ENCODE peak calls at places on chromosomes 11 and 22, in seven cellular contexts. U is mesendoderm; N is CD4-positive, alpha-beta T cell; Q is IMR-90; H is fibroblast of lung; O is psoas muscle; V is hepatocyte. S is an unnamed sample.

GRCh38 chr11:114366331-114367243 is 33.7 kb downstream of the C11orf71 start:
- DNase-seq in N (no peak), U (peak), V (no peak), H (peak), O (no peak), Q (peak), S (no peak)

GRCh38 chr11:110424775-110425444 is 4.8 kb upstream of the FDX1 start:
- DNase-seq in O (no peak), U (no peak), Q (no peak), N (no peak), H (no peak), V (no peak), S (no peak)

GRCh38 chr11:78200553-78200952 is 11.8 kb downstream of the USP35 start:
- DNase-seq in V (no peak), N (no peak), O (no peak), H (no peak), U (no peak), Q (no peak), S (no peak)

GRCh38 chr11:33620423-33621120 is 80.1 kb downstream of the C11orf91 start:
- DNase-seq in U (no peak), N (no peak), O (no peak), H (peak), Q (peak), V (no peak), S (no peak)

GRCh38 chr11:126307706-126308105 is 3.8 kb downstream of the DCPS start:
- DNase-seq in O (no peak), Q (peak), V (peak), H (peak), U (peak), N (no peak), S (no peak)

GRCh38 chr11:46293616-46294015 is 16.2 kb downstream of the CREB3L1 start:
- DNase-seq in U (no peak), Q (peak), V (peak), O (no peak), H (peak), N (no peak), S (no peak)

GRCh38 chr11:19559746-19560145 is 152.9 kb upstream of the NAV2 start:
- DNase-seq in H (no peak), U (peak), O (no peak), V (no peak), N (no peak), Q (no peak), S (no peak)

GRCh38 chr22:45511847-45512261 is 9.2 kb downstream of the FBLN1 start:
- DNase-seq in O (peak), U (no peak), Q (peak), N (no peak), H (peak), V (peak), S (no peak)

GRCh38 chr22:49774046-49774445 is 53.6 kb downstream of the BRD1 start:
- DNase-seq in N (no peak), O (peak), V (no peak), U (no peak), Q (no peak), H (no peak), S (no peak)

GRCh38 chr11:15663778-15664218 is 549.1 kb downstream of the INSC start:
- DNase-seq in U (peak), H (no peak), N (no peak), O (no peak), Q (no peak), V (no peak), S (no peak)

GRCh38 chr22:19527861-19528417 is 3.7 kb upstream of the CLDN5 start:
- DNase-seq in O (no peak), V (no peak), N (no peak), Q (peak), U (no peak), H (peak), S (no peak)

GRCh38 chr11:80096736-80097135 is 655.9 kb upstream of the TENM4 start:
- DNase-seq in O (no peak), H (peak), Q (peak), V (no peak), N (no peak), U (no peak), S (no peak)

GRCh38 chr11:128207861-128208321 is 379.5 kb downstream of the ETS1 start:
- DNase-seq in N (no peak), V (peak), Q (peak), O (no peak), H (peak), U (no peak), S (no peak)

GRCh38 chr11:15166204-15166603 is 51.5 kb downstream of the INSC start:
- DNase-seq in H (no peak), Q (no peak), N (no peak), U (no peak), V (no peak), O (no peak), S (no peak)

GRCh38 chr11:9528141-9528511 is 45.3 kb upstream of the WEE1 start:
- DNase-seq in U (no peak), Q (no peak), N (no peak), H (no peak), V (no peak), O (no peak), S (no peak)
- H3K27ac ChIP-seq in U (no peak), Q (no peak), N (no peak), H (no peak), V (peak), O (no peak), S (peak)

GRCh38 chr11:61293869-61294716 is 1.0 kb downstream of the VWCE start:
- DNase-seq in N (no peak), U (peak), V (peak), Q (peak), H (peak), O (peak), S (no peak)
- H3K27ac ChIP-seq in N (no peak), U (no peak), V (peak), Q (peak), H (peak), O (no peak), S (peak)

GRCh38 chr11:61009392-61010275 is 38.2 kb downstream of the CD6 start:
- DNase-seq in N (no peak), H (no peak), Q (no peak), U (no peak), V (no peak), O (no peak), S (no peak)

GRCh38 chr11:61010466-61011238 is 39.2 kb downstream of the CD6 start:
- DNase-seq in U (peak), H (no peak), O (no peak), Q (no peak), N (no peak), V (no peak), S (no peak)

GRCh38 chr11:61007383-61007970 is 36.0 kb downstream of the CD6 start:
- DNase-seq in U (peak), V (peak), N (no peak), H (no peak), O (no peak), Q (no peak), S (no peak)

GRCh38 chr11:61008971-61009370 is 37.5 kb downstream of the CD6 start:
- DNase-seq in O (no peak), Q (no peak), N (no peak), V (no peak), U (no peak), H (no peak), S (no peak)

GRCh38 chr11:61007971-61008896 is 36.8 kb downstream of the CD6 start:
- DNase-seq in Q (no peak), U (peak), O (no peak), N (no peak), H (no peak), V (peak), S (no peak)
- H3K27ac ChIP-seq in Q (no peak), U (no peak), O (no peak), N (peak), H (no peak), V (no peak), S (no peak)

DNA sequence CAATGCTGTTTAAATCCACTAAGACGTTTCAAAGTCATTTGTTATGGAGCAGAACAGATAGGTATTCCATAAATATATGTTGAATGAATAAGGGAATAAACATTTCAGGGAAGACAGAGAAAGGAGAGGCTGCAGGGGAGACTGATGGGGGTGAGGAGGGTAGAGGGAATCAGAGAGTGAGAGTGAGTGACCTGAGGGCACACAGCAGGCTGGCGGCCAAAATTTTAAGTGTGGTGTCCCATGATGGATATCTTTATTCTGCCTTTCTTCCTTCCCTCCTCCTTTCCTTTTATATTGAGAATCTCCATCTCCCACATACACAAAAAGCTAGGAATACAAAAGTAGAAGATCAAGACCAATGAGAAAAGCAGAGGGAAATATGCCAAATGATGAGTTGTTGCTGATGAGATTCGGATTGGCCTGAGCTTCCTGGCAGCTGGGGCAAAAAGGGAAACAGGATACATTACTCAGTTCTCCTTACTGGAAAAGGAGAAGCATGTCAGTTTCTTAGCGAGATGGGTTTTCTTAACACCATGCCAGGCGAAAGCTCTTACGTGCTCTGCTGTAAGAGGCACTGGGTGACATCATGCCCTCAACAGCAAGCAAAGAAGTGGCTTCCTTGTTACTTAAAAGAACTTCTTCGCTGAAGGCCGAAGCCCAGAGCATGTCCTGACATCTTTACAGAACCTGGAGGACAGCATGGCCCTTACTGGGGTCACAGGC is 11.2 kb upstream of the CYTH4 start:
- DNase-seq in N (no peak), H (peak), Q (peak), V (no peak), U (no peak), O (no peak), S (no peak)
- H3K27ac ChIP-seq in N (no peak), H (no peak), Q (no peak), V (no peak), U (no peak), O (no peak), S (no peak)

GRCh38 chr22:40758390-40758789 is 60.8 kb downstream of the SLC25A17 start:
- DNase-seq in H (no peak), O (no peak), Q (no peak), V (no peak), N (no peak), U (no peak), S (no peak)
- H3K27ac ChIP-seq in H (no peak), O (no peak), Q (no peak), V (no peak), N (no peak), U (no peak), S (no peak)